ENCODE peak calls at places on chromosomes 12 and 14, in five cellular contexts. P is thoracic aorta, Z is RWPE1, R is H9, V is WERI-Rb-1. N is an unnamed sample.

GRCh38 chr12:79555006-79555925 is 135.5 kb downstream of the PAWR start:
- DNase-seq in P (no peak), Z (no peak), R (no peak), V (no peak), N (no peak)

GRCh38 chr14:75234173-75234855 is 44.3 kb upstream of the FOS start:
- DNase-seq in P (no peak), Z (peak; percentile 34), R (no peak), V (no peak), N (no peak)

GRCh38 chr12:29429999-29430698 is 49.2 kb upstream of the ERGIC2 start:
- DNase-seq in P (no peak), Z (peak; percentile 25), R (no peak), V (no peak), N (no peak)

GRCh38 chr12:96907681-96908163 is 665 bp downstream of the NEDD1 start:
- DNase-seq in P (no peak), Z (peak; percentile 20), R (peak; percentile 52), V (peak; percentile 29), N (no peak)

GRCh38 chr12:40104461-40105264 is 1.2 kb downstream of the SLC2A13 start:
- DNase-seq in P (no peak), Z (peak; percentile 4), R (no peak), V (peak; percentile 9), N (no peak)

GRCh38 chr12:2586159-2587035 is 208.4 kb upstream of the FKBP4 start:
- DNase-seq in P (no peak), Z (no peak), R (peak; percentile 62), V (no peak), N (no peak)

GRCh38 chr14:95265106-95266094 is 54.3 kb downstream of the CLMN start:
- DNase-seq in P (peak; percentile 16), Z (peak; percentile 91), R (peak; percentile 17), V (peak; percentile 55), N (no peak)

GRCh38 chr12:27515671-27516070 is 8.3 kb upstream of the PPFIBP1 start:
- DNase-seq in P (no peak), Z (no peak), R (no peak), V (no peak), N (no peak)

GRCh38 chr12:6201199-6201608 is 1.0 kb downstream of the CD9 start:
- DNase-seq in P (no peak), Z (peak; percentile 49), R (peak; percentile 71), V (no peak), N (no peak)

GRCh38 chr12:30970559-30971202 is 44.1 kb downstream of the TSPAN11 start:
- DNase-seq in P (no peak), Z (no peak), R (no peak), V (peak; percentile 71), N (no peak)

GRCh38 chr14:24735984-24736630 is 102.1 kb upstream of the GZMB start:
- DNase-seq in P (no peak), Z (no peak), R (no peak), V (no peak), N (no peak)

GRCh38 chr14:95040723-95041476 is 116.4 kb downstream of the DICER1 start:
- DNase-seq in P (no peak), Z (no peak), R (peak; percentile 14), V (no peak), N (no peak)

GRCh38 chr14:100825691-100826331 is at the start of gene MEG3:
- DNase-seq in P (no peak), Z (no peak), R (no peak), V (peak; percentile 32), N (peak; percentile 86)

GRCh38 chr12:108806350-108806749 is 51.0 kb downstream of the SSH1 start:
- DNase-seq in P (no peak), Z (no peak), R (no peak), V (no peak), N (no peak)

DNA sequence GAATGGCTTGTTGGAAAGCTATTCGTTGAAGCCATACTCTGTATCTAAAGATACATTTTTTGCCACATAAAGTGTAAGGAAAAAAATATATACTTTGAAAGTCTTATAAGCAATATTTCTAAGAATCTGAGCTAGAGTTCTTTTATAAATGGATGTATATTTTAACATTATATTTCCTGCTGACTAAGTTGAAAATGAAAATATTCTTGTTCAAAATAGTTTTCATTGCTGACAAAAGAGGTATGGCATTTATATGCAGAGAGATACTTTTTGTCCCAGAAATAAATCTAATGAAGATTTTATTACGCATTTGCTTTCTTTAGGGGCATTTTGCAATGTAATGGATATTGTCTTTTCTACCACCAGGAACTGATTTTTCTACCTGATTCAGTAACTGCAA is 834.9 kb downstream of the LRFN5 start:
- DNase-seq in P (no peak), Z (no peak), R (no peak), V (no peak), N (no peak)
- H3K27ac ChIP-seq in P (no peak overlapping the region), Z (no peak overlapping the region), R (no peak overlapping the region), V (no peak overlapping the region), N (no peak overlapping the region)

GRCh38 chr12:49276304-49277290 is 11.7 kb downstream of the TUBA1C start:
- DNase-seq in P (no peak), Z (no peak), R (no peak), V (peak; percentile 41), N (no peak)

GRCh38 chr12:49282302-49282701 is 12.6 kb upstream of the PRPH start:
- DNase-seq in P (no peak), Z (no peak), R (no peak), V (no peak), N (no peak)

GRCh38 chr12:49283541-49284429 is 11.2 kb upstream of the PRPH start:
- DNase-seq in P (no peak), Z (no peak), R (peak; percentile 54), V (peak; percentile 45), N (peak; percentile 5)

GRCh38 chr12:49277466-49277865 is 12.6 kb downstream of the TUBA1C start:
- DNase-seq in P (no peak), Z (no peak), R (no peak), V (no peak), N (no peak)

GRCh38 chr12:49279706-49280159 is 14.9 kb downstream of the TUBA1C start:
- DNase-seq in P (no peak), Z (no peak), R (peak; percentile 71), V (no peak), N (no peak)
- H3K27ac ChIP-seq in P (no peak overlapping the region), Z (no peak overlapping the region), R (no peak overlapping the region), V (no peak overlapping the region), N (no peak overlapping the region)

GRCh38 chr14:31024577-31025334 is 693 bp upstream of the AP4S1 start:
- DNase-seq in P (no peak), Z (no peak), R (no peak), V (no peak), N (no peak)
- H3K27ac ChIP-seq in P (peak overlapping the region; percentile 100), Z (peak overlapping the region; percentile 99), R (peak overlapping the region; percentile 29), V (peak overlapping the region; percentile 99), N (peak overlapping the region; percentile 97)

GRCh38 chr12:54052745-54053624 is 650 bp upstream of the HOXC4 start:
- DNase-seq in P (no peak), Z (no peak), R (peak; percentile 67), V (no peak), N (no peak)

GRCh38 chr12:54054442-54055332 is 1.1 kb downstream of the HOXC4 start:
- DNase-seq in P (no peak), Z (no peak), R (no peak), V (no peak), N (no peak)

GRCh38 chr12:54051916-54052744 is 1.5 kb upstream of the HOXC4 start:
- DNase-seq in P (no peak), Z (no peak), R (no peak), V (no peak), N (no peak)

GRCh38 chr12:54055522-54055921 is 1.9 kb downstream of the HOXC4 start:
- DNase-seq in P (no peak), Z (no peak), R (no peak), V (no peak), N (no peak)

DNA sequence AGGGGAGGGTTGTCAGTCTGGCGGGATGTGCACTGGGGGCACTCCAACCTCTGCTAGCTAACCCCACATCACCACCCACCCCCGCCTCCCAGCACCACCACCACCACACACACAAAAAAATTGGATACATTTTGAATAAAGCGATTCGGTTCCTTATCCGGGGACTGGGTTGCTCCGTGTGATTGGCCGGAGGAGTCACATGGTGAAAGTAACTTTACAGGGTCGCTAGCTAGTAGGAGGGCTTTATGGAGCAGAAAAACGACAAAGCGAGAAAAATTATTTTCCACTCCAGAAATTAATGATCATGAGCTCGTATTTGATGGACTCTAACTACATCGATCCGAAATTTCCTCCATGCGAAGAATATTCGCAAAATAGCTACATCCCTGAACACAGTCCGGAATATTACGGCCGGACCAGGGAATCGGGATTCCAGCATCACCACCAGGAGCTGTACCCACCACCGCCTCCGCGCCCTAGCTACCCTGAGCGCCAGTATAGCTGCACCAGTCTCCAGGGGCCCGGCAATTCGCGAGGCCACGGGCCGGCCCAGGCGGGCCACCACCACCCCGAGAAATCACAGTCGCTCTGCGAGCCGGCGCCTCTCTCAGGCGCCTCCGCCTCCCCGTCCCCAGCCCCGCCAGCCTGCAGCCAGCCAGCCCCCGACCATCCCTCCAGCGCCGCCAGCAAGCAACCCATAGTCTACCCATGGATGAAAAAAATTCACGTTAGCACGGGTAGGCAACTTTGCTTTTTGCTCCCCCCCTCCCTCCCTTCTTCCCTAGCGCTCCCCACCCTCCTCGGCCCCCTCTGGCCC is at the start of gene HOXC4:
- DNase-seq in P (no peak), Z (no peak), R (no peak), V (no peak), N (no peak)
- H3K27ac ChIP-seq in P (no peak within 1 kb of the TSS), Z (no peak within 1 kb of the TSS), R (no peak within 1 kb of the TSS), V (peak within 1 kb of the TSS; percentile 81), N (no peak within 1 kb of the TSS)